ENCODE peak calls at places on chromosomes 5 and 9, in five cellular contexts. R is brain microvascular endothelial cell, A is NCI-H524 treated with DMSO at 0.1 percent for 48 hours, Y is substantia nigra, X is T-cell. N is an unnamed sample.

GRCh38 chr9:117720555-117720954 is 16.4 kb downstream of the TLR4 start:
- DNase-seq in R (no peak), A (no peak), X (no peak), Y (no peak), N (no peak)

GRCh38 chr9:133147412-133148271 is 16.1 kb downstream of the GBGT1 start:
- DNase-seq in X (peak; percentile 82), R (peak; percentile 52), A (no peak), Y (peak; percentile 76), N (peak; percentile 64)

GRCh38 chr5:142253938-142254895 is 70.6 kb downstream of the SPRY4 start:
- DNase-seq in X (no peak), A (no peak), R (no peak), Y (no peak), N (no peak)

GRCh38 chr5:116137544-116138378 is 52.9 kb downstream of the COMMD10 start:
- DNase-seq in Y (no peak), R (peak; percentile 35), A (peak; percentile 25), X (no peak), N (peak; percentile 71)

GRCh38 chr5:96259211-96259772 is 173.8 kb downstream of the PCSK1 start:
- DNase-seq in Y (no peak), R (no peak), X (no peak), A (no peak), N (peak; percentile 75)

GRCh38 chr5:35851282-35851681 is 5.4 kb upstream of the IL7R start:
- DNase-seq in R (no peak), Y (no peak), A (no peak), X (no peak), N (peak; percentile 22)

GRCh38 chr9:96418920-96419690 is 935 bp upstream of the ZNF367 start:
- DNase-seq in X (peak; percentile 4), A (peak; percentile 68), Y (peak; percentile 55), R (peak; percentile 3), N (peak; percentile 62)

GRCh38 chr5:33008751-33009418 is 297.8 kb downstream of the NPR3 start:
- DNase-seq in A (no peak), Y (no peak), X (no peak), R (no peak), N (no peak)

GRCh38 chr5:38871790-38872551 is 26.2 kb downstream of the OSMR start:
- DNase-seq in R (peak; percentile 98), A (no peak), Y (no peak), X (no peak), N (peak; percentile 87)

GRCh38 chr9:87606921-87607521 is 109.4 kb downstream of the DAPK1 start:
- DNase-seq in R (peak; percentile 73), X (no peak), Y (no peak), A (no peak), N (peak; percentile 78)

GRCh38 chr5:144336619-144337018 is 165.9 kb downstream of the KCTD16 start:
- DNase-seq in R (no peak), Y (no peak), A (no peak), X (no peak), N (no peak)

GRCh38 chr9:85723220-85723619 is 18.5 kb downstream of the AGTPBP1 start:
- DNase-seq in A (no peak), R (no peak), X (peak; percentile 84), Y (peak; percentile 44), N (no peak)

GRCh38 chr5:113896789-113897188 is 383.3 kb downstream of the YTHDC2 start:
- DNase-seq in X (no peak), Y (no peak), R (no peak), A (no peak), N (no peak)

GRCh38 chr5:157252741-157253465 is 13.0 kb upstream of the CYFIP2 start:
- DNase-seq in A (no peak), Y (no peak), X (peak; percentile 62), R (peak; percentile 44), N (no peak)

GRCh38 chr5:34927785-34928184 is 1.6 kb upstream of the DNAJC21 start:
- DNase-seq in R (no peak), Y (no peak), X (no peak), A (no peak), N (no peak)

GRCh38 chr5:32984851-32985250 is 273.7 kb downstream of the NPR3 start:
- DNase-seq in Y (no peak), R (peak; percentile 16), A (no peak), X (no peak), N (peak; percentile 18)

GRCh38 chr5:95620030-95620869 is at the start of gene GPR150:
- DNase-seq in X (peak; percentile 48), Y (no peak), R (peak; percentile 14), A (no peak), N (peak; percentile 39)

GRCh38 chr5:38598994-38599611 is 42.7 kb upstream of the LIFR start:
- DNase-seq in A (no peak), X (no peak), Y (no peak), R (peak; percentile 74), N (peak; percentile 87)

GRCh38 chr9:117394655-117395054 is 20.2 kb downstream of the ASTN2 start:
- DNase-seq in Y (no peak), R (no peak), A (no peak), X (no peak), N (no peak)

GRCh38 chr9:76215066-76215465 is 179.2 kb downstream of the RFK start:
- DNase-seq in A (no peak), X (no peak), Y (no peak), R (peak; percentile 80), N (peak; percentile 45)

GRCh38 chr5:128844354-128844923 is 120.8 kb upstream of the SLC27A6 start:
- DNase-seq in A (no peak), X (no peak), R (no peak), Y (no peak), N (peak; percentile 53)

GRCh38 chr9:75086443-75087278 is 1.3 kb downstream of the NMRK1 start:
- DNase-seq in Y (no peak), R (no peak), A (no peak), X (no peak), N (peak; percentile 67)

GRCh38 chr5:141825836-141826560 is 52.2 kb downstream of the PCDH1 start:
- DNase-seq in R (no peak), A (no peak), X (no peak), Y (no peak), N (no peak)

GRCh38 chr9:130191749-130192120 is 19.5 kb downstream of the NCS1 start:
- DNase-seq in X (no peak), Y (no peak), A (no peak), R (no peak), N (no peak)

GRCh38 chr9:106072421-106072820 is 378.1 kb downstream of the TMEM38B start:
- DNase-seq in X (no peak), R (no peak), A (no peak), Y (no peak), N (no peak)

GRCh38 chr5:181045316-181045715 is 5.2 kb downstream of the BTNL9 start:
- DNase-seq in Y (no peak), A (no peak), X (no peak), R (no peak), N (no peak)

GRCh38 chr9:101737705-101738565 is 512 bp downstream of the GRIN3A start:
- DNase-seq in X (no peak), A (peak; percentile 59), R (no peak), Y (no peak), N (no peak)

GRCh38 chr5:170752257-170753215 is 31.0 kb upstream of the GABRP start:
- DNase-seq in R (no peak), Y (no peak), X (no peak), A (peak; percentile 45), N (no peak)

GRCh38 chr5:138724470-138725146 is 28.6 kb upstream of the CTNNA1 start:
- DNase-seq in R (no peak), X (no peak), A (no peak), Y (no peak), N (peak; percentile 30)

GRCh38 chr5:95728494-95729114 is 2.5 kb upstream of the RHOBTB3 start:
- DNase-seq in A (no peak), Y (no peak), X (no peak), R (no peak), N (no peak)